ENCODE peak calls at places on chromosomes 16 and 17, in five cellular contexts. K is SK-N-SH, H is HepG2, Q is K562, F is GM12878. I is an unnamed sample.
A peak's percentile ranks its signal among the peaks of the same experiment; 100 is the strongest.

GRCh38 chr16:26765087-26765486 is 301.6 kb upstream of the C16orf82 start:
- DNase-seq in K (peak; percentile 14), H (peak; percentile 13), Q (peak; percentile 56), F (no peak), I (peak; percentile 47)

GRCh38 chr16:27720731-27721547 is 171.0 kb downstream of the KATNIP start:
- DNase-seq in K (no peak), H (no peak), Q (no peak), F (no peak), I (no peak)

GRCh38 chr16:1150511-1150982 is 2.4 kb upstream of the CACNA1H start:
- DNase-seq in K (no peak), H (peak; percentile 40), Q (peak; percentile 75), F (no peak), I (peak; percentile 53)

GRCh38 chr17:82594571-82594970 is 53.7 kb downstream of the WDR45B start:
- DNase-seq in K (peak; percentile 14), H (no peak), Q (no peak), F (no peak), I (no peak)

GRCh38 chr17:51164911-51165679 is 1.1 kb upstream of the NME2 start:
- DNase-seq in K (peak; percentile 44), H (peak; percentile 28), Q (no peak), F (no peak), I (no peak)

GRCh38 chr16:57479422-57480126 is 6.7 kb downstream of the DOK4 start:
- DNase-seq in K (peak; percentile 85), H (peak; percentile 60), Q (no peak), F (no peak), I (peak; percentile 53)

GRCh38 chr16:89841275-89841674 is 13.0 kb downstream of the SPIRE2 start:
- DNase-seq in K (peak; percentile 5), H (no peak), Q (no peak), F (no peak), I (no peak)

GRCh38 chr17:45223541-45224528 is 2.1 kb downstream of the FMNL1 start:
- DNase-seq in K (no peak), H (no peak), Q (no peak), F (no peak), I (no peak)

GRCh38 chr16:67661101-67661661 is 421 bp downstream of the PARD6A start:
- DNase-seq in K (peak; percentile 63), H (no peak), Q (no peak), F (no peak), I (no peak)

GRCh38 chr17:30970757-30971567 is at the start of gene RNF135:
- DNase-seq in K (no peak), H (no peak), Q (no peak), F (no peak), I (peak; percentile 71)

GRCh38 chr17:70295732-70296131 is 126.4 kb downstream of the KCNJ2 start:
- DNase-seq in K (no peak), H (no peak), Q (no peak), F (no peak), I (no peak)

GRCh38 chr16:72101195-72101594 is 7.5 kb downstream of the DHX38 start:
- DNase-seq in K (no peak), H (no peak), Q (no peak), F (no peak), I (no peak)

GRCh38 chr17:81427446-81428120 is 32.3 kb downstream of the BAHCC1 start:
- DNase-seq in K (peak; percentile 73), H (no peak), Q (no peak), F (no peak), I (no peak)

GRCh38 chr16:10402975-10403374 is 17.1 kb downstream of the ATF7IP2 start:
- DNase-seq in K (no peak), H (no peak), Q (peak; percentile 7), F (no peak), I (no peak)

GRCh38 chr17:64077409-64077808 is 52.5 kb downstream of the ERN1 start:
- DNase-seq in K (no peak), H (no peak), Q (no peak), F (no peak), I (no peak)

GRCh38 chr16:49410226-49410625 is 36.6 kb downstream of the C16orf78 start:
- DNase-seq in K (no peak), H (no peak), Q (no peak), F (no peak), I (no peak)

GRCh38 chr17:5364156-5364555 is 55.3 kb downstream of the NUP88 start:
- DNase-seq in K (no peak), H (no peak), Q (no peak), F (no peak), I (no peak)

GRCh38 chr17:51152766-51153209 is 571 bp upstream of the NME1 start:
- DNase-seq in K (peak; percentile 67), H (peak; percentile 27), Q (no peak), F (no peak), I (no peak)

GRCh38 chr17:42700890-42701289 is 18.6 kb downstream of the CNTNAP1 start:
- DNase-seq in K (peak; percentile 5), H (no peak), Q (no peak), F (no peak), I (no peak)

GRCh38 chr17:44315760-44316731 is 7.6 kb downstream of the RUNDC3A start:
- DNase-seq in K (peak; percentile 28), H (no peak), Q (peak; percentile 60), F (no peak), I (no peak)

GRCh38 chr17:496761-497586 is 144.4 kb upstream of the RPH3AL start:
- DNase-seq in K (no peak), H (no peak), Q (no peak), F (no peak), I (no peak)

GRCh38 chr17:81532490-81533287 is 4.5 kb downstream of the FSCN2 start:
- DNase-seq in K (no peak), H (no peak), Q (no peak), F (no peak), I (no peak)

GRCh38 chr16:28597692-28598261 is 927 bp upstream of the SULT1A2 start:
- DNase-seq in K (no peak), H (peak; percentile 91), Q (peak; percentile 73), F (no peak), I (peak; percentile 35)

GRCh38 chr16:19196871-19197270 is 28.8 kb downstream of the SYT17 start:
- DNase-seq in K (no peak), H (no peak), Q (no peak), F (no peak), I (no peak)

GRCh38 chr17:32533296-32533695 is 46.5 kb downstream of the CDK5R1 start:
- DNase-seq in K (no peak), H (no peak), Q (no peak), F (no peak), I (no peak)

GRCh38 chr16:54171855-54172537 is 114.6 kb downstream of the IRX3 start:
- DNase-seq in K (no peak), H (peak; percentile 46), Q (no peak), F (no peak), I (no peak)

GRCh38 chr17:16287563-16288027 is 65.7 kb downstream of the CENPV start:
- DNase-seq in K (no peak), H (peak; percentile 48), Q (no peak), F (peak; percentile 80), I (no peak)

GRCh38 chr17:77725851-77726250 is 232.7 kb upstream of the TNRC6C start:
- DNase-seq in K (no peak), H (no peak), Q (no peak), F (no peak), I (no peak)

GRCh38 chr16:53809088-53809951 is 105.4 kb downstream of the FTO start:
- DNase-seq in K (no peak), H (no peak), Q (no peak), F (no peak), I (no peak)

GRCh38 chr16:79287424-79287917 is 313.1 kb downstream of the MAF start:
- DNase-seq in K (no peak), H (no peak), Q (no peak), F (no peak), I (no peak)

GRCh38 chr17:59623151-59623550 is 3.5 kb downstream of the CLTC start:
- DNase-seq in K (no peak), H (no peak), Q (no peak), F (no peak), I (no peak)

GRCh38 chr17:50192873-50193274 is 8.6 kb downstream of the COL1A1 start:
- DNase-seq in K (no peak), H (no peak), Q (no peak), F (no peak), I (no peak)

GRCh38 chr17:82927661-82928601 is 88.1 kb upstream of the ZNF750 start:
- DNase-seq in K (no peak), H (no peak), Q (no peak), F (no peak), I (no peak)

GRCh38 chr16:66578596-66579531 is at the start of gene CMTM2:
- DNase-seq in K (no peak), H (no peak), Q (no peak), F (no peak), I (no peak)

GRCh38 chr16:68086336-68086821 is 1.2 kb downstream of the NFATC3 start:
- DNase-seq in K (peak; percentile 39), H (peak; percentile 69), Q (no peak), F (no peak), I (peak; percentile 25)

GRCh38 chr16:85167589-85168537 is 55.6 kb upstream of the CIBAR2 start:
- DNase-seq in K (no peak), H (peak; percentile 72), Q (no peak), F (no peak), I (no peak)
- TF ChIP-seq FOXM1 in K (no peak), H (no peak), Q (no peak), F (no peak), I (no peak)

DNA sequence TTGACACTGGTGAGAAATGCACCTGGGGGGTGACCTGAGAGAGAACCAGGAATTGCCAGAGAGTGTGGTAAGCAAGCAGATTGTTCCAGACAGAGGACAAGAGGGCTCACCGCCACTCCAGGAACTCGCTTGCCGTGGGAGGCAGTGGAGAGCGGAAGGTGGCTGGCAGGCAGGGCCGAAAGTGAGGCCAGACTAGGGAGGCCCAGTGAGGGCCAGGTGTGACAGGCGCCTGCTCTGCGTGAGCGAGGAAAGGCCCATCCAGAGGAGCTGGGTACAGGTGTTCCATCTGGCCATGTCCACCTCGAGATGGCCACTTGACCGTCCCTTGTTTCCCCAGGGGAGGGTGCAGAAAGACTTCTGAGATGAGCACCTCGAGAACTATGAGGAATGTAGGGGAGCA is 11.9 kb upstream of the MYO15B start:
- DNase-seq in K (no peak), H (no peak), Q (no peak), F (no peak), I (no peak)
- TF ChIP-seq FOXM1 in K (no peak), H (no peak), Q (no peak), F (no peak), I (no peak)

DNA sequence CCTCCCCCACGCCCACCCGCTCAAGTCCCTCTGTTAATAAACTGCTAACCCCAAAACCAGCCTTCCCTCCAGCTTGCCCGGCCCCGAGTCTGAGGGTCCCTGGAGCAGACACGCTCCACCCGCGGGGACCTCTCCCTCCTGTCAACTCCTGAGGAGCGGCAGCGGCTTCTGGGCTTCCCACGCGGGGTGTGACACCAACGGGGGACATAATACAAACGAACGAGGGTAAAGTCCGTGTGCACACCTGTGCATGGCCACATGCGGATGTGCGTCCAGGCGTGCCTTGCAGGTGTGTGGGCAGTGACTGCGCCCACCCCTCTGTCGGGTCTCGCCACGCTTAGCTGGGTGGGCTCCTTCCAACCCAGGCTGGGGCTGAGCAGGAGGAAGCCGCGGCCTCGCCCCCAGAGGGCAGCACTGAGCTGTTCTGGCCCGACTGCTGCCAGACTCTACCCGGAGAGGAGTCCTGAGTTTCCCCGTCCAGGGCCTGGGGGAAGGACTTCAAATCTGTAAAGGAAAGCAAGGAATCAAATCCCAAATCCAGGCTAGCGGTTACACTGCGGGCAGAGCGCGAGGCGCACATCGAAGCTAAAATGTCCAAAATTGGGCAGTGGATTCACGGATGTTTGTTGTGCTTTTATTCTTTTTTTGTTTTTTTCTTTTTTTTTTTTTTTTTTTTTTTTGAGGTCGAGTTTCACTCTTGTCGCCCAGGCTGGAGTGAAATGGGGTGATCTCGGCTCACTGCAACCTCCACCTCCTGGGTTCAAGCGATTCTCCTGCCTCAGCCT is 24.2 kb upstream of the KRT17 start:
- DNase-seq in K (peak; percentile 94), H (peak; percentile 75), Q (peak; percentile 87), F (no peak), I (peak; percentile 88)
- TF ChIP-seq FOXM1 in K (no peak), H (no peak), Q (no peak), F (no peak), I (no peak)

GRCh38 chr17:74746922-74747321 is 1.5 kb upstream of the NHERF1 start:
- DNase-seq in K (no peak), H (no peak), Q (no peak), F (no peak), I (no peak)
- TF ChIP-seq FOXM1 in K (no peak), H (no peak), Q (no peak), F (no peak), I (no peak)

I was measured in HEK293T.